ENCODE peak calls at places on chromosomes 11 and 22, in six cellular contexts. L is head of caudate nucleus; A is H54; W is NCI-H1436; T is stimulated activated naive CD4-positive, alpha-beta T cell; B is stimulated activated effector memory CD8-positive, alpha-beta T cell treated with anti-CD3 and anti-CD28 coated beads, Interleukin-12 subunit alpha, Interleukin-12 subunit beta, amount 100 ng/mL, for 72 hours. H is an unnamed sample.

GRCh38 chr22:31223786-31224191 is 11.7 kb downstream of the LIMK2 start:
- DNase-seq in L (no peak), A (no peak), W (no peak), T (no peak), B (no peak), H (no peak)

GRCh38 chr11:46348566-46348981 is 1.3 kb downstream of the DGKZ start:
- DNase-seq in L (no peak), A (no peak), W (no peak), T (no peak), B (no peak), H (no peak)

GRCh38 chr11:93572621-93573020 is 29.4 kb upstream of the SMCO4 start:
- DNase-seq in L (no peak), A (no peak), W (no peak), T (no peak), B (no peak), H (no peak)

GRCh38 chr11:61962213-61963015 is 5.0 kb downstream of the FTH1 start:
- DNase-seq in L (no peak), A (no peak), W (no peak), T (no peak), B (no peak), H (no peak)

GRCh38 chr11:79609511-79609910 is 168.7 kb upstream of the TENM4 start:
- DNase-seq in L (no peak), A (no peak), W (no peak), T (no peak), B (no peak), H (no peak)

GRCh38 chr11:68145120-68145866 is 24.1 kb upstream of the CHKA start:
- DNase-seq in L (no peak), A (peak; percentile 47), W (no peak), T (no peak), B (no peak), H (no peak)

GRCh38 chr11:76233936-76234703 is 27.8 kb upstream of the WNT11 start:
- DNase-seq in L (no peak), A (no peak), W (no peak), T (no peak), B (no peak), H (no peak)

GRCh38 chr22:42855211-42855610 is 1.9 kb downstream of the ARFGAP3 start:
- DNase-seq in L (no peak), A (no peak), W (no peak), T (no peak), B (no peak), H (no peak)

GRCh38 chr11:122363306-122363705 is 247.3 kb upstream of the BLID start:
- DNase-seq in L (no peak), A (no peak), W (no peak), T (no peak), B (no peak), H (no peak)

GRCh38 chr11:32426819-32427615 is 8.3 kb downstream of the WT1 start:
- DNase-seq in L (peak; percentile 32), A (no peak), W (no peak), T (no peak), B (no peak), H (no peak)

GRCh38 chr11:78647986-78648875 is 73.6 kb upstream of the NARS2 start:
- DNase-seq in L (no peak), A (no peak), W (peak; percentile 17), T (no peak), B (no peak), H (no peak)

GRCh38 chr11:109819410-109819809 is 273.8 kb upstream of the ZC3H12C start:
- DNase-seq in L (no peak), A (no peak), W (no peak), T (no peak), B (no peak), H (no peak)

GRCh38 chr22:40512426-40513136 is 123.9 kb downstream of the MRTFA start:
- DNase-seq in L (no peak), A (no peak), W (no peak), T (no peak), B (no peak), H (no peak)